ENCODE peak calls at places on chromosomes 11 and 22, in six cellular contexts. O is mesendoderm, J is IMR-90, K is H9, X is H1, C is neuronal stem cell. W is an unnamed sample.

GRCh38 chr11:102408339-102408738 is 44.2 kb downstream of the TMEM123 start:
- DNase-seq in O (no peak), J (no peak), C (no peak), X (no peak), K (no peak), W (no peak)

GRCh38 chr11:1029686-1030085 is 6.8 kb downstream of the MUC6 start:
- DNase-seq in J (no peak), K (no peak), X (no peak), C (no peak), O (no peak), W (no peak)

GRCh38 chr11:73999581-74000306 is 9.1 kb downstream of the UCP3 start:
- DNase-seq in K (no peak), O (no peak), J (no peak), X (no peak), C (no peak), W (no peak)

GRCh38 chr22:42073568-42074152 is 388 bp upstream of the PHETA2 start:
- DNase-seq in O (no peak), X (no peak), K (no peak), C (no peak), J (no peak), W (no peak)

GRCh38 chr11:117875397-117876048 is 935 bp downstream of the FXYD6 start:
- DNase-seq in O (peak), X (no peak), J (no peak), C (no peak), K (no peak), W (peak)

GRCh38 chr22:26508148-26508547 is 4.1 kb downstream of the TFIP11 start:
- DNase-seq in J (no peak), O (no peak), C (no peak), X (no peak), K (no peak), W (no peak)

GRCh38 chr11:44518968-44519550 is 46.4 kb upstream of the CD82 start:
- DNase-seq in C (no peak), O (no peak), J (no peak), K (no peak), X (no peak), W (no peak)

GRCh38 chr11:126282742-126283591 is at the start of gene TIRAP:
- DNase-seq in O (peak), K (peak), C (no peak), X (no peak), J (peak), W (peak)

GRCh38 chr22:21949569-21949918 is 3.1 kb downstream of the PPM1F start:
- DNase-seq in C (no peak), K (no peak), O (no peak), X (no peak), J (no peak), W (no peak)

GRCh38 chr11:94602430-94603372 is 35.5 kb downstream of the PIWIL4 start:
- DNase-seq in C (peak), K (no peak), O (peak), J (peak), X (no peak), W (peak)

GRCh38 chr11:20310137-20310536 is 53.4 kb upstream of the HTATIP2 start:
- DNase-seq in X (no peak), C (no peak), O (no peak), J (no peak), K (no peak), W (no peak)

GRCh38 chr11:83024270-83024854 is 47.3 kb downstream of the RAB30 start:
- DNase-seq in C (no peak), O (no peak), X (no peak), J (no peak), K (no peak), W (no peak)

GRCh38 chr11:8205566-8205965 is 36.7 kb upstream of the RIC3 start:
- DNase-seq in X (no peak), O (no peak), K (peak), J (no peak), C (no peak), W (no peak)

GRCh38 chr22:23071163-23072034 is 1.1 kb downstream of the GNAZ start:
- DNase-seq in K (no peak), C (no peak), X (no peak), O (no peak), J (no peak), W (no peak)

GRCh38 chr11:8294251-8294935 is 30.7 kb upstream of the LMO1 start:
- DNase-seq in K (no peak), O (no peak), J (no peak), C (no peak), X (no peak), W (no peak)

GRCh38 chr11:3920148-3920852 is 64.8 kb downstream of the STIM1 start:
- DNase-seq in K (no peak), C (no peak), O (no peak), X (no peak), J (peak), W (peak)

GRCh38 chr11:134517621-134518293 is 105.7 kb upstream of the B3GAT1 start:
- DNase-seq in J (no peak), K (no peak), C (no peak), O (no peak), X (no peak), W (no peak)

GRCh38 chr22:31676700-31677099 is 14.7 kb upstream of the PISD start:
- DNase-seq in C (peak), J (peak), O (peak), K (peak), X (peak), W (peak)

GRCh38 chr11:12066799-12067508 is 43.4 kb upstream of the MICAL2 start:
- DNase-seq in J (peak), X (no peak), C (no peak), K (peak), O (peak), W (peak)

GRCh38 chr11:6864436-6864835 is 1.6 kb downstream of the OR10A2 start:
- DNase-seq in J (peak), C (no peak), O (no peak), K (no peak), X (no peak), W (no peak)

GRCh38 chr11:104967493-104968364 is 645 bp downstream of the CASP4 start:
- DNase-seq in C (no peak), O (no peak), X (no peak), K (no peak), J (peak), W (peak)

GRCh38 chr22:19325296-19325950 is 33.9 kb upstream of the CLTCL1 start:
- DNase-seq in K (no peak), O (no peak), J (peak), C (no peak), X (no peak), W (peak)

GRCh38 chr22:49880281-49880680 is 26.6 kb downstream of the ZBED4 start:
- DNase-seq in X (no peak), K (no peak), O (peak), C (no peak), J (no peak), W (no peak)

GRCh38 chr11:74725701-74726100 is 5.5 kb downstream of the CHRDL2 start:
- DNase-seq in J (peak), O (no peak), K (no peak), C (no peak), X (no peak), W (peak)

GRCh38 chr11:1632053-1632714 is 2.6 kb downstream of the KRTAP5-5 start:
- DNase-seq in C (no peak), O (no peak), X (no peak), J (no peak), K (no peak), W (no peak)

GRCh38 chr11:121416909-121417567 is 35.1 kb upstream of the SORL1 start:
- DNase-seq in O (no peak), K (no peak), X (no peak), C (no peak), J (peak), W (peak)

GRCh38 chr22:32558681-32559355 is 84.2 kb downstream of the FBXO7 start:
- DNase-seq in X (no peak), C (no peak), J (peak), K (no peak), O (no peak), W (peak)

GRCh38 chr11:44269369-44270351 is 40.3 kb downstream of the ALX4 start:
- DNase-seq in X (no peak), K (no peak), J (peak), C (no peak), O (no peak), W (no peak)

GRCh38 chr22:25362883-25363240 is 143.4 kb downstream of the CRYBB2 start:
- DNase-seq in J (no peak), X (no peak), K (no peak), O (no peak), C (no peak), W (no peak)

GRCh38 chr11:32448232-32448631 is 12.9 kb upstream of the WT1 start:
- DNase-seq in X (no peak), C (no peak), K (no peak), O (peak), J (no peak), W (no peak)

GRCh38 chr22:24566899-24567511 is 11.2 kb downstream of the SNRPD3 start:
- DNase-seq in C (no peak), K (no peak), O (no peak), X (no peak), J (no peak), W (no peak)

GRCh38 chr11:65859812-65860277 is 388 bp upstream of the MUS81 start:
- DNase-seq in X (no peak), K (no peak), J (no peak), C (no peak), O (no peak), W (no peak)

GRCh38 chr11:84300112-84300511 is 1013.9 kb upstream of the CCDC90B start:
- DNase-seq in X (no peak), K (no peak), J (no peak), C (no peak), O (no peak), W (no peak)

GRCh38 chr11:117441146-117441975 is 113.7 kb downstream of the CEP164 start:
- DNase-seq in K (no peak), J (no peak), O (no peak), X (no peak), C (no peak), W (no peak)

GRCh38 chr11:6002202-6002699 is 4.5 kb downstream of the OR56A4 start:
- DNase-seq in C (no peak), O (no peak), J (no peak), X (no peak), K (no peak), W (no peak)

GRCh38 chr11:35897019-35897418 is 46.8 kb upstream of the LDLRAD3 start:
- DNase-seq in K (no peak), C (no peak), O (no peak), J (no peak), X (no peak), W (no peak)

GRCh38 chr11:28911829-28912228 is 803.6 kb downstream of the METTL15 start:
- DNase-seq in K (no peak), X (no peak), C (no peak), J (no peak), O (no peak), W (no peak)

GRCh38 chr11:9459573-9460321 is 1.1 kb upstream of the ZNF143 start:
- DNase-seq in K (no peak), X (no peak), J (peak), O (peak), C (peak), W (peak)

GRCh38 chr11:122100222-122101080 is 15.6 kb downstream of the BLID start:
- DNase-seq in K (peak), C (no peak), O (peak), X (no peak), J (peak), W (peak)

DNA sequence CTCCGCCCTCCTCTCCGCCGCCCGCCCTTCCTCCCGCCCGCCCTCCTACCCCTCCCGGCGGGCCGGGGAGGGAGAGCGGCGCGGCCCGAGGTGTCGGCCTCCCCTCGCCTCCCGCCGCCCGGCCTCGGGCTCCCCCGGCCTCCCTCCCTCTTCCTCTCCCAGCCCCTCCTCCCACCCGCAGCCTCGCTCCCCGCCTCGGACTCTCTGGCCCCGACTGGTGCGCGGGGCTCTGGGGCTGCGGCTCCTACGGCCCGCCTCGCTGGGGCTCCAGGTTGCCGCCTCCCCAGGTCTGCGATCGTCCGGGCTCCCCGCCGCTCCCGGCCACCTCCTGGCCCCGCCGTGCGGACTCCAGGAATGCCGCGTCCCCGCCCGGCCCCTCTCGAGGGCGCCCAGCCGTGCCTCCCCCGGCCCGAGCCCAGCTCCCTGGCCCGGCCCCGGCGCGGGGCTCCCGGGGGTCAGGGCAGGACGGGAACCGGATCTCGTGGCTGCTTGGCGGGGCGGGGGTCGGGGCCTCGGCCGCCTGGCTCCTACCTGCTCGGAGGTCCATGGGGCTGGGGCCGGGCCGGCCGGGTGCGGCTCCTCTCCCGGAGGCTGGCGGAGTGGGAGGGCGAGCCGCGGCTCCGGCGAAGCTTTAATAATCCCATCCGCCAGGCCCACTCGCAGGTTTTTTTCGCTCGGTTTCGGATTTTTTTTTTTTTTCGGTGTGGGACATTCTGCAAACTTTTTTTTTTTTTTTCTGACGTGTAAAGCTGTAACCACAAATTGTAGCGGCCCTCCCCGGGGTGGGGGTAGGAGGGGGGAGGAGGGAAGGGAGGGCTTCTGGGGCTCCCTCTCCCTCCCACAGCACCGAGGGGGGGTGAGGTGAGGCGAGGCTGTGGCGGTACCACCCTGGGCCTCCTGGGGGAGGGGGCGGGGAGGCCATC is at the start of gene CLCF1:
- DNase-seq in K (no peak), C (peak), O (peak), J (peak), X (no peak), W (peak)
- H3K4ac ChIP-seq in K (no peak), C (no peak), O (peak), J (peak), X (peak), W (peak)

GRCh38 chr22:38271927-38272372 is 860 bp downstream of the TMEM184B start:
- DNase-seq in X (peak), C (no peak), O (peak), K (peak), J (no peak), W (no peak)
- H3K4ac ChIP-seq in X (peak), C (no peak), O (no peak), K (no peak), J (peak), W (peak)

GRCh38 chr11:14304601-14305000 is 54.4 kb downstream of the RRAS2 start:
- DNase-seq in J (no peak), C (no peak), K (no peak), O (peak), X (no peak), W (no peak)
- H3K4ac ChIP-seq in J (no peak), C (no peak), K (no peak), O (no peak), X (no peak), W (no peak)

DNA sequence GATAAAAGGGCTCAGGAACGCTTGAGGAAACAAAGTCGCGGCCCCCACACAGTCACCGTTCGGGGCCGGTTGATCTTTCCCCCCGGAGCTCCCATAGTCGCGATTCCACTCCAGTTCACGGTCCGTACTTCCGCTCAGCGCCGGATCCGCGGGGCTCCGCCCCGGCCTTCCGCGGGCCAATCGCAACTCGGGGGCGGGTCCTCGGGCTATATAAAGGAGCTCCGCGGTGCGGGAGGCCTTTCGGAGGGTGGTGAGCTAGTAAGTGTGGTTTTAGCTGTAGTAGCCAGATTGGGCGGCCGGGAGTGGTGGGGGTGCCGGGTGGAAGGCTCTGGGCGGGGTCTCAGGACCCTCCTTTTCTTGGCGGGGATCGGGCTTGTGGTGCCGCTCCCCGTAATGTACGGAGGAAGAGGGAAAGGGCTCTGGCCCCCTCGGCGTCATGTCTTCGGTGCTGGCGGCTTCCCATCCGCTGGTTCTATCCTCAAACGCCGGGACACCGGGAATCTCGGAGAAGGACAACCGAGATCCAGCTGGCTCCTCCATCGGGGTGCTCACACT is at the start of the genes C11orf98 and CSKMT:
- DNase-seq in J (peak), X (peak), C (peak), K (peak), O (peak), W (peak)
- H3K4ac ChIP-seq in J (peak), X (peak), C (no peak), K (no peak), O (peak), W (peak)

DNA sequence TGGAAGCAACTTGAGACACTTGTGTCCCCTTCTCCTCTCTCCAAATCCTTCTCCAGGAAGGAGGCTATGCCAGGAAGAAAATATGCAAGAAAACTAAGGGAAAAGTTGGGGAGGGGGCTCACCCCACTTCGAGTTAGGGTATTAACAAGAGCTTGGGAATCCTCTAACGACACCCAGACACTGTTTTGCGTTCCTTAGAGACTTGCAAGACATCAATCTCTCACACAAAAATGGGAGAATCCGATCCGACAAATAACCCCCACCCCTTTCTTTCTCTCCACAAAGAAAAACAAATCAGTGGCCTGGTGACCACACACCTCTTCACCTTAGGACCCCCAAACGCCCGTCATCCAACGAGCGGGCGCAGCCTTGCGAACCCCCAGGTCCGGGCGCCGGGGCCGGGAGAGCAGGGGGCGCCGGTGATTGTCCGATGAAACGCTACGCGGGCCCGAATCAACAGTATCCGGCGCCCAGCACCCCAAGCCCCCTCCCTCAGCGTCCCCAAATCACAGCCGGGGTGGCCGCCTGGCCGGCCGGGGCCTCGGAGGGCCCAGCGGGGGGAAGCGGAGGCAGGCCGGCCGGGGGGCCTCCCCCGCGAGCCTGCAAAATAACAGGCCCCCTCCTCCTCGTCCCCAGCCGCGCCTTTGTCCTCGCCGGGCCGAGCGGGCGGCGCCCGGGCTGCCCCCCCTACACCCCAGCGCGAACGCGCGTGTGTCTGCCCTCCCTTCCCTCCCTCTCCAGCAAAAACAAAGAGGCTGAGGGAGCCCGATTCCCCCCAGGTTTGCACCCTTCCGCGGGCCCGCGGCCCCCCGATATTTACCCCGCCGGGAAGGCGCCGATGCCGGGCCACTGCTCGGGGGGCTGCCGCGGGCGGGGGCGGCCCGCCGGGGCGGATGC is 645 bp downstream of the CSNK1E start:
- DNase-seq in K (no peak), X (no peak), J (peak), O (peak), C (no peak), W (peak)
- H3K4ac ChIP-seq in K (no peak), X (no peak), J (peak), O (peak), C (peak), W (peak)

GRCh38 chr11:46895821-46896220 is 22.5 kb downstream of the LRP4 start:
- DNase-seq in J (no peak), O (no peak), C (no peak), K (no peak), X (no peak), W (no peak)
- H3K4ac ChIP-seq in J (no peak), O (no peak), C (no peak), K (no peak), X (no peak), W (no peak)

GRCh38 chr11:78138281-78138680 is 1.1 kb downstream of the ALG8 start:
- DNase-seq in X (no peak), K (no peak), O (no peak), J (peak), C (no peak), W (no peak)

GRCh38 chr11:78139422-78140391 is at the start of gene ALG8:
- DNase-seq in O (peak), K (peak), C (peak), J (peak), X (peak), W (peak)

GRCh38 chr11:78140392-78141077 is 1.1 kb upstream of the ALG8 start:
- DNase-seq in O (no peak), X (no peak), K (no peak), J (no peak), C (no peak), W (no peak)

DNA sequence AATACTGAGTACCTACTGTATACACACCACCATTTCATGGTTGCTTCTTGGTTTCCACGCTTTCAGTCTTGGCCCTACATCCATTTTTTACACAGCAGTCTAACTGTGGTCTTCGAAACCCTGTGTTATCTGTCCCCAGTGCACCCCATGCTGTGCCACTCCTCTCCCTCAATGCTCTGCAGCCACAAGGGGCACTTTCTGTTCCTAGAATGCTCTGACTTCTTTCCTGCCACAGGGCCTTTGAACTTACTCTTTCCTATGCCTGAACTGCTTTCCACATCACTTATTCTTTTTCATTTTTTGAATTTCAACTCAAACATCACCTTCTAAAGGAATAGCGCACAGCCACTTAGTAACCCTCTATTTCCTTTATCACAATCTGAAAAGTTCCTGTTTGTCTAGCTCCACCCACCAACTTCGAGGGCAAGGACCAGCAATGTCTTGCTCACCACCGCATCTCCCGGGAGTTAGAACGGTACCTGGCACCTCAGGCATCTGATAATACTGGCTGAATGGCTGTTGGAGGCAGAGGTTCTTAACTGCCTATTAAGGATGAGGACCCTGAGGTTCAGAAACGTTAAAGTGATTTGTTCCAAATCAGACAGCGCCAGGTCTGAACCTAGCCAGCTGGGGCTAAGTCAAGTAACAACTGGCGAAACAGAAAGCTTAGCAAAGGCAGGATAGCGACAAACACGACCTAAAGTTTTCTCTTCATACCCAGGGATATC is 568 bp downstream of the ALG8 start:
- DNase-seq in J (peak), X (no peak), K (no peak), O (peak), C (peak), W (peak)
- H3K4ac ChIP-seq in J (peak), X (peak), K (peak), O (peak), C (no peak), W (peak)